ENCODE peak calls at places on chromosomes 2 and 18, in seven cellular contexts. One of them, this sample, is unnamed.

GRCh38 chr2:105180491-105180972 is 61.0 kb upstream of the GPR45 start:
- DNase-seq in pancreas: no peak
- DNase-seq in cardiac fibroblast: no peak
- DNase-seq in HTR-8/SVneo: no peak
- DNase-seq in iris pigment epithelial cell: no peak
- DNase-seq in NCI-H146: no peak
- DNase-seq in natural killer cell: no peak
- DNase-seq in this sample: no peak

GRCh38 chr18:73199151-73199550 is 331.4 kb upstream of the NETO1 start:
- DNase-seq in pancreas: no peak
- DNase-seq in cardiac fibroblast: peak
- DNase-seq in HTR-8/SVneo: no peak
- DNase-seq in iris pigment epithelial cell: peak
- DNase-seq in NCI-H146: no peak
- DNase-seq in natural killer cell: no peak
- DNase-seq in this sample: peak

GRCh38 chr2:12057436-12058166 is 311.2 kb downstream of the LPIN1 start:
- DNase-seq in pancreas: no peak
- DNase-seq in cardiac fibroblast: no peak
- DNase-seq in HTR-8/SVneo: peak
- DNase-seq in iris pigment epithelial cell: peak
- DNase-seq in NCI-H146: no peak
- DNase-seq in natural killer cell: peak
- DNase-seq in this sample: no peak

GRCh38 chr2:190974629-190975361 is 39.2 kb downstream of the STAT1 start:
- DNase-seq in pancreas: no peak
- DNase-seq in cardiac fibroblast: no peak
- DNase-seq in HTR-8/SVneo: no peak
- DNase-seq in iris pigment epithelial cell: no peak
- DNase-seq in NCI-H146: no peak
- DNase-seq in natural killer cell: no peak
- DNase-seq in this sample: peak

GRCh38 chr18:75132931-75133525 is 75.9 kb downstream of the PTGR3 start:
- DNase-seq in pancreas: no peak
- DNase-seq in cardiac fibroblast: no peak
- DNase-seq in HTR-8/SVneo: no peak
- DNase-seq in iris pigment epithelial cell: no peak
- DNase-seq in NCI-H146: no peak
- DNase-seq in natural killer cell: no peak
- DNase-seq in this sample: no peak

GRCh38 chr2:85791704-85792565 is 38.1 kb downstream of the ATOH8 start:
- DNase-seq in pancreas: no peak
- DNase-seq in cardiac fibroblast: no peak
- DNase-seq in HTR-8/SVneo: no peak
- DNase-seq in iris pigment epithelial cell: no peak
- DNase-seq in NCI-H146: no peak
- DNase-seq in natural killer cell: no peak
- DNase-seq in this sample: no peak

GRCh38 chr2:147739531-147739930 is 105.3 kb upstream of the ACVR2A start:
- DNase-seq in pancreas: no peak
- DNase-seq in cardiac fibroblast: peak
- DNase-seq in HTR-8/SVneo: peak
- DNase-seq in iris pigment epithelial cell: peak
- DNase-seq in NCI-H146: no peak
- DNase-seq in natural killer cell: no peak
- DNase-seq in this sample: peak

GRCh38 chr2:59339837-59340207 is 1098.7 kb upstream of the FANCL start:
- DNase-seq in pancreas: no peak
- DNase-seq in cardiac fibroblast: no peak
- DNase-seq in HTR-8/SVneo: no peak
- DNase-seq in iris pigment epithelial cell: no peak
- DNase-seq in NCI-H146: no peak
- DNase-seq in natural killer cell: no peak
- DNase-seq in this sample: no peak

GRCh38 chr18:21448301-21448700 is 152.2 kb downstream of the ESCO1 start:
- DNase-seq in pancreas: no peak
- DNase-seq in cardiac fibroblast: no peak
- DNase-seq in HTR-8/SVneo: no peak
- DNase-seq in iris pigment epithelial cell: peak
- DNase-seq in NCI-H146: no peak
- DNase-seq in natural killer cell: no peak
- DNase-seq in this sample: peak

GRCh38 chr2:136013962-136014361 is 28.5 kb upstream of the DARS1 start:
- DNase-seq in pancreas: no peak
- DNase-seq in cardiac fibroblast: no peak
- DNase-seq in HTR-8/SVneo: no peak
- DNase-seq in iris pigment epithelial cell: no peak
- DNase-seq in NCI-H146: no peak
- DNase-seq in natural killer cell: no peak
- DNase-seq in this sample: no peak

GRCh38 chr18:33749831-33750230 is 171.8 kb downstream of the ASXL3 start:
- DNase-seq in pancreas: no peak
- DNase-seq in cardiac fibroblast: no peak
- DNase-seq in HTR-8/SVneo: no peak
- DNase-seq in iris pigment epithelial cell: no peak
- DNase-seq in NCI-H146: no peak
- DNase-seq in natural killer cell: no peak
- DNase-seq in this sample: no peak

GRCh38 chr18:63888473-63889190 is 1.1 kb downstream of the SERPINB2 start:
- DNase-seq in pancreas: no peak
- DNase-seq in cardiac fibroblast: no peak
- DNase-seq in HTR-8/SVneo: no peak
- DNase-seq in iris pigment epithelial cell: no peak
- DNase-seq in NCI-H146: no peak
- DNase-seq in natural killer cell: no peak
- DNase-seq in this sample: peak

GRCh38 chr2:104851236-104852160 is 2.4 kb upstream of the POU3F3 start:
- DNase-seq in pancreas: no peak
- DNase-seq in cardiac fibroblast: no peak
- DNase-seq in HTR-8/SVneo: no peak
- DNase-seq in iris pigment epithelial cell: no peak
- DNase-seq in NCI-H146: no peak
- DNase-seq in natural killer cell: no peak
- DNase-seq in this sample: no peak

GRCh38 chr2:422676-423435 is 135.0 kb upstream of the ALKAL2 start:
- DNase-seq in pancreas: no peak
- DNase-seq in cardiac fibroblast: no peak
- DNase-seq in HTR-8/SVneo: no peak
- DNase-seq in iris pigment epithelial cell: no peak
- DNase-seq in NCI-H146: no peak
- DNase-seq in natural killer cell: no peak
- DNase-seq in this sample: no peak

GRCh38 chr18:78679061-78679460 is 300.6 kb upstream of the SALL3 start:
- DNase-seq in pancreas: no peak
- DNase-seq in cardiac fibroblast: no peak
- DNase-seq in HTR-8/SVneo: no peak
- DNase-seq in iris pigment epithelial cell: no peak
- DNase-seq in NCI-H146: no peak
- DNase-seq in natural killer cell: no peak
- DNase-seq in this sample: no peak

GRCh38 chr2:133777607-133778006 is 209.3 kb upstream of the NCKAP5 start:
- DNase-seq in pancreas: no peak
- DNase-seq in cardiac fibroblast: no peak
- DNase-seq in HTR-8/SVneo: peak
- DNase-seq in iris pigment epithelial cell: peak
- DNase-seq in NCI-H146: no peak
- DNase-seq in natural killer cell: no peak
- DNase-seq in this sample: no peak

GRCh38 chr2:120985997-120986651 is 250.5 kb downstream of the GLI2 start:
- DNase-seq in pancreas: no peak
- DNase-seq in cardiac fibroblast: no peak
- DNase-seq in HTR-8/SVneo: no peak
- DNase-seq in iris pigment epithelial cell: no peak
- DNase-seq in NCI-H146: no peak
- DNase-seq in natural killer cell: peak
- DNase-seq in this sample: no peak

GRCh38 chr2:83085869-83086268 is 1373.2 kb downstream of the SUCLG1 start:
- DNase-seq in pancreas: no peak
- DNase-seq in cardiac fibroblast: no peak
- DNase-seq in HTR-8/SVneo: no peak
- DNase-seq in iris pigment epithelial cell: no peak
- DNase-seq in NCI-H146: no peak
- DNase-seq in natural killer cell: no peak
- DNase-seq in this sample: no peak